ENCODE peak calls at places on chromosome 18, in five cellular contexts. U, Q, G, W and O are unnamed samples.

GRCh38 chr18:29779096-29779495 is 1263.4 kb downstream of the DSC3 start:
- DNase-seq in U (no peak), Q (no peak), G (no peak), W (no peak), O (no peak)

GRCh38 chr18:48841381-48842258 is 109.1 kb downstream of the SMAD7 start:
- DNase-seq in U (no peak), Q (no peak), G (no peak), W (peak; percentile 53), O (peak; percentile 43)

GRCh38 chr18:54109131-54109683 is 115.3 kb downstream of the MBD2 start:
- DNase-seq in U (no peak), Q (no peak), G (no peak), W (no peak), O (no peak)

GRCh38 chr18:44185981-44186380 is 494.7 kb upstream of the SETBP1 start:
- DNase-seq in U (no peak), Q (no peak), G (no peak), W (no peak), O (no peak)

GRCh38 chr18:38961880-38962279 is 1396.3 kb upstream of the CELF4 start:
- DNase-seq in U (no peak), Q (no peak), G (no peak), W (no peak), O (no peak)

GRCh38 chr18:45255142-45255890 is 360.0 kb upstream of the SLC14A2 start:
- DNase-seq in U (peak; percentile 47), Q (no peak), G (no peak), W (no peak), O (no peak)

GRCh38 chr18:21052385-21052784 is 59.2 kb downstream of the ROCK1 start:
- DNase-seq in U (no peak), Q (no peak), G (no peak), W (no peak), O (no peak)

GRCh38 chr18:33761363-33761762 is 183.3 kb downstream of the ASXL3 start:
- DNase-seq in U (peak; percentile 54), Q (no peak), G (no peak), W (no peak), O (no peak)

GRCh38 chr18:63348508-63349136 is 18.4 kb downstream of the KDSR start:
- DNase-seq in U (no peak), Q (no peak), G (no peak), W (no peak), O (no peak)

GRCh38 chr18:74457043-74457742 is at the start of gene DIPK1C:
- DNase-seq in U (no peak), Q (no peak), G (no peak), W (no peak), O (peak; percentile 57)

GRCh38 chr18:78612801-78613200 is 366.8 kb upstream of the SALL3 start:
- DNase-seq in U (no peak), Q (no peak), G (no peak), W (no peak), O (no peak)

GRCh38 chr18:51132256-51132935 is 65.1 kb downstream of the MEX3C start:
- DNase-seq in U (no peak), Q (no peak), G (no peak), W (no peak), O (no peak)

GRCh38 chr18:37425182-37425581 is 140.4 kb downstream of the CELF4 start:
- DNase-seq in U (no peak), Q (no peak), G (no peak), W (no peak), O (no peak)

GRCh38 chr18:51064256-51064655 is 34.2 kb downstream of the SMAD4 start:
- DNase-seq in U (no peak), Q (no peak), G (no peak), W (no peak), O (no peak)

GRCh38 chr18:35467624-35468016 is 30.1 kb downstream of the INO80C start:
- DNase-seq in U (no peak), Q (no peak), G (no peak), W (no peak), O (no peak)

GRCh38 chr18:12825230-12825629 is 58.8 kb downstream of the PTPN2 start:
- DNase-seq in U (no peak), Q (no peak), G (no peak), W (no peak), O (no peak)

GRCh38 chr18:75482880-75483279 is 55.4 kb upstream of the SMIM21 start:
- DNase-seq in U (no peak), Q (no peak), G (no peak), W (no peak), O (no peak)

GRCh38 chr18:51582551-51582950 is 385.1 kb upstream of the MEX3C start:
- DNase-seq in U (no peak), Q (no peak), G (no peak), W (no peak), O (no peak)

GRCh38 chr18:63253428-63254372 is 65.9 kb downstream of the BCL2 start:
- DNase-seq in U (no peak), Q (no peak), G (no peak), W (no peak), O (no peak)

GRCh38 chr18:39198376-39198775 is 1632.8 kb upstream of the CELF4 start:
- DNase-seq in U (no peak), Q (no peak), G (no peak), W (no peak), O (no peak)

GRCh38 chr18:37460616-37461015 is 105.0 kb downstream of the CELF4 start:
- DNase-seq in U (no peak), Q (no peak), G (no peak), W (no peak), O (no peak)

GRCh38 chr18:62420513-62421209 is 95.6 kb downstream of the TNFRSF11A start:
- DNase-seq in U (peak; percentile 83), Q (no peak), G (peak; percentile 54), W (no peak), O (no peak)

GRCh38 chr18:36522503-36522902 is 225.0 kb downstream of the FHOD3 start:
- DNase-seq in U (no peak), Q (no peak), G (no peak), W (no peak), O (no peak)

GRCh38 chr18:11982981-11983380 is 1.7 kb downstream of the IMPA2 start:
- DNase-seq in U (peak; percentile 36), Q (no peak), G (no peak), W (no peak), O (no peak)

GRCh38 chr18:64330161-64330560 is 181.3 kb upstream of the LINC00305 start:
- DNase-seq in U (no peak), Q (no peak), G (no peak), W (no peak), O (no peak)

GRCh38 chr18:79954791-79955190 is 3.3 kb upstream of the SLC66A2 start:
- DNase-seq in U (peak; percentile 45), Q (no peak), G (no peak), W (no peak), O (no peak)

GRCh38 chr18:67600181-67600631 is 83.7 kb upstream of the DSEL start:
- DNase-seq in U (no peak), Q (no peak), G (no peak), W (no peak), O (no peak)

DNA sequence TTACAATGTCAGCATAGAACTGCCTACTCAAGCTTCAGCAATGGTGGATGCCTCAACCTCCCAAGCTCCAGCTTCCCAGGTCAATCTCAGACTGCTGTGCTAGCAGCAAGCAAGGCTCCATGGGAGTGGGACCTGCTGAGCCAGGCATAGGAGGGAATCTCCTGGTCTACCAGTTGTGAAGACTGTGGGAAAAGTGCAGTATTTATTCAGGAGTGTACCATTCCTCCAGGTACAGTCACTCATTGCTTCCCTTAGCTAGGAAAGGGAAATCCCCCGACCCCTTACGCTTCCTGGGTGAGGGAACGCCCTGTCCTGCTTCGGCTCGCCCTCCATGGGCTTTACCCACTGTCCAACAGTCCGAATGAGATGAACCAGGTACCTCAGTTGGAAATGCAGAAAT is 130.3 kb downstream of the ADCYAP1 start:
- DNase-seq in U (no peak), Q (no peak), G (no peak), W (no peak), O (no peak)
- H3K27ac ChIP-seq in U (no peak overlapping the region), Q (no peak overlapping the region), G (no peak overlapping the region), W (no peak overlapping the region), O (no peak overlapping the region)

GRCh38 chr18:55317322-55317721 is 270.7 kb downstream of the TCF4 start:
- DNase-seq in U (no peak), Q (no peak), G (no peak), W (no peak), O (no peak)

GRCh38 chr18:55317832-55318231 is 270.2 kb downstream of the TCF4 start:
- DNase-seq in U (no peak), Q (no peak), G (no peak), W (no peak), O (no peak)

GRCh38 chr18:55314031-55314430 is 274.0 kb downstream of the TCF4 start:
- DNase-seq in U (no peak), Q (no peak), G (no peak), W (no peak), O (no peak)

GRCh38 chr18:55316615-55317184 is 271.3 kb downstream of the TCF4 start:
- DNase-seq in U (no peak), Q (no peak), G (no peak), W (no peak), O (no peak)

DNA sequence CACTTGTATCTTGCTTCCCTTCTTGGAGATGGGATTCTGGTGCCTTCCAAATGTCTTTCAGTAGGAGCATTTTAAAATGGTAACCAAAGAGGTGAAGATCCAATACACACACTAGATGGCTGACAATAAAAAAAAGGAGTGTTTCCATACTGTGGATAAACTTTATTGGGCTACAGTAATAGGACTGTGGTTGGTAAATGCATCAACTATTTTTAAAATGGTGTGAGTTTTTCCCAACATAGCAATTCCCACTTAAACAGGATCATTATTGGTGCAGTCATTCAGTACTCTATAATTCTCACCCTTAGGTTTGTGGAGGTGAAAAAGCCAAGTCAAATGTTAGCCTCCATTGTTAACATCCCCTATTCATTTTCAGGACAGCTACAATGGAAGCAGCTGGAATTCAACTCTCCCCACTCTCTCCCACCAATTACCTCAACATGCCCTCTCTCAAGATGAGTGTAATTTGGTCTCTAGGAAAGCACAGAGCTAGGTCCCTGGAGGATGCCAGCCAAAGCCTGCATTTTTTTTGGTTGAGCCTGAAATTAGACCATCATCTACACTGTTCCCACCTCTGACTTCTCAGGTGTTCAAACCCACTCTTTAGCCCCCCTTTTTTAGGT is 273.3 kb downstream of the TCF4 start:
- DNase-seq in U (no peak), Q (peak; percentile 52), G (no peak), W (no peak), O (no peak)
- H3K27ac ChIP-seq in U (no peak overlapping the region), Q (peak overlapping the region; percentile 89), G (no peak overlapping the region), W (no peak overlapping the region), O (peak overlapping the region; percentile 9)

DNA sequence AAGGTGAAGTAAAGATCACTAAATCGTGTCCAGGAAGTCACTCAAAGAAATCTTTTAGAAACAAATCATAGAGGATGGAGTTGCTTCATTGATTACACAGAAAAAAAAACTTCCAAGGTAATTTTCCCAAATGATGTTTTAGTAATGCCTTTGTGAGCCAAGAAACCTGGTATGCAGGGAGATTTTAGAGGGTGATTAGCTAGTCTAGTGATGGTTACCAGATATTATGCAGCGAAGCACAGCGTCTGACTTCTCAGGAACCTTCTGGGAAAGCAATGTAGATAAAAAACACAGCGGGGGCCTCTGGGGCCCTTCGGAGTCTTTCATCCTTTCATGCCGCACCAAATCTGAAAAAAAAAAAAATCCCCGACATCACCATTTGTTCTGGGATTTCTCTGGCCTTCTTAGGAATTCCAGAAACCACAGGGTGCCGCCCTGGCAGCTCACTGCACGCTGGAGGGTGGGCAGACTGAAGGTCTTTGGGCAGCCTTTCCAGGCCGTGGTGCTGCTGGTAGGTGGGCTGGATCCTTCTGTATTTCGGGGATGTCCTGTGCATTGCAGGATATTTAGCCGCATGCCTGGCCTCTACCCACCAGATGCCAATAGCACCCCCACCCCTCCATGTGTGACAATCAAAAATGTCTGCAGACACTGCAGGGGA is 17.3 kb downstream of the ALPK2 start:
- DNase-seq in U (no peak), Q (peak; percentile 67), G (no peak), W (no peak), O (no peak)
- H3K27ac ChIP-seq in U (no peak overlapping the region), Q (peak overlapping the region; percentile 81), G (no peak overlapping the region), W (peak overlapping the region; percentile 48), O (no peak overlapping the region)

GRCh38 chr18:55577812-55578539 is 10.0 kb downstream of the TCF4 start:
- DNase-seq in U (no peak), Q (no peak), G (no peak), W (no peak), O (no peak)
- H3K27ac ChIP-seq in U (no peak overlapping the region), Q (no peak overlapping the region), G (no peak overlapping the region), W (peak overlapping the region; percentile 78), O (no peak overlapping the region)